ENCODE peak calls at places on chromosomes 1 and 21, in eight cellular contexts. F, P, L, R, U, D, G and W are unnamed samples.

GRCh38 chr1:95221306-95221705 is 12.7 kb upstream of the RWDD3 start:
- DNase-seq in L (no peak), U (no peak), R (peak; percentile 19), F (no peak), G (no peak), P (no peak), D (no peak), W (no peak)

GRCh38 chr1:31760901-31761470 is 3.2 kb downstream of the ADGRB2 start:
- DNase-seq in G (peak; percentile 17), U (peak; percentile 82), R (peak; percentile 87), F (peak; percentile 51), D (peak; percentile 51), P (peak; percentile 20), L (peak; percentile 83), W (no peak)

GRCh38 chr1:167643471-167643870 is 13.4 kb downstream of the RCSD1 start:
- DNase-seq in R (no peak), G (no peak), U (no peak), P (no peak), L (no peak), D (no peak), F (no peak), W (no peak)

GRCh38 chr1:163035791-163036249 is 33.3 kb upstream of the RGS4 start:
- DNase-seq in L (peak; percentile 63), U (no peak), P (peak; percentile 82), G (no peak), F (no peak), R (peak; percentile 94), D (no peak), W (peak; percentile 65)

GRCh38 chr1:93763981-93764750 is 82.5 kb upstream of the BCAR3 start:
- DNase-seq in D (no peak), F (no peak), P (no peak), U (no peak), R (no peak), G (no peak), L (no peak), W (no peak)

GRCh38 chr1:964691-965525 is 1.4 kb upstream of the PLEKHN1 start:
- DNase-seq in R (no peak), U (no peak), L (no peak), G (no peak), P (no peak), D (no peak), F (no peak), W (no peak)

GRCh38 chr21:44455524-44456206 is 355 bp downstream of the LRRC3 start:
- DNase-seq in R (peak; percentile 58), G (no peak), L (peak; percentile 48), D (no peak), P (no peak), F (peak; percentile 61), U (no peak), W (no peak)

GRCh38 chr1:198929961-198930599 is 291.2 kb downstream of the PTPRC start:
- DNase-seq in L (peak; percentile 55), F (no peak), U (no peak), D (no peak), P (no peak), R (peak; percentile 52), G (no peak), W (no peak)

GRCh38 chr1:39574646-39575045 is 1.9 kb downstream of the PABPC4 start:
- DNase-seq in G (no peak), U (no peak), F (no peak), D (no peak), L (peak; percentile 54), R (peak; percentile 28), P (no peak), W (no peak)

GRCh38 chr1:159879977-159880376 is 17.5 kb upstream of the VSIG8 start:
- DNase-seq in D (no peak), R (peak; percentile 52), L (peak; percentile 81), P (no peak), U (no peak), F (no peak), G (no peak), W (peak; percentile 46)

GRCh38 chr1:220701974-220702373 is 11.8 kb downstream of the C1orf115 start:
- DNase-seq in D (no peak), F (no peak), U (no peak), P (no peak), L (no peak), G (no peak), R (no peak), W (no peak)

GRCh38 chr1:155072531-155073289 is 5.9 kb upstream of the EFNA3 start:
- DNase-seq in D (no peak), L (no peak), R (no peak), F (no peak), G (no peak), U (no peak), P (no peak), W (no peak)

GRCh38 chr1:208524376-208524775 is 280.2 kb upstream of the PLXNA2 start:
- DNase-seq in R (no peak), U (no peak), P (no peak), G (no peak), D (no peak), L (no peak), F (no peak), W (no peak)

GRCh38 chr1:181858135-181858534 is 203.4 kb downstream of the ZNF648 start:
- DNase-seq in D (no peak), U (no peak), P (no peak), F (no peak), G (no peak), R (no peak), L (no peak), W (no peak)

GRCh38 chr1:170530972-170531757 is 801 bp upstream of the GORAB start:
- DNase-seq in L (peak; percentile 58), P (no peak), D (no peak), F (no peak), U (peak; percentile 67), R (no peak), G (no peak), W (no peak)

GRCh38 chr1:64440423-64440822 is 29.5 kb upstream of the CACHD1 start:
- DNase-seq in L (no peak), D (no peak), R (no peak), U (no peak), P (no peak), G (no peak), F (no peak), W (no peak)

GRCh38 chr21:35658242-35658641 is 402.1 kb downstream of the SETD4 start:
- DNase-seq in D (no peak), G (peak; percentile 7), L (peak; percentile 81), U (no peak), F (no peak), P (peak; percentile 70), R (peak; percentile 78), W (peak; percentile 71)

GRCh38 chr1:205774277-205775014 is 836 bp downstream of the RAB29 start:
- DNase-seq in F (no peak), L (peak; percentile 48), R (peak; percentile 11), G (no peak), P (no peak), D (peak; percentile 42), U (no peak), W (no peak)

GRCh38 chr1:41806472-41807155 is 112.1 kb downstream of the HIVEP3 start:
- DNase-seq in P (no peak), U (no peak), G (no peak), R (peak; percentile 58), F (no peak), L (no peak), D (peak; percentile 22), W (no peak)

GRCh38 chr1:201552941-201553341 is 14.0 kb downstream of the NAV1 start:
- DNase-seq in L (peak; percentile 60), P (no peak), D (no peak), R (peak; percentile 91), U (no peak), G (no peak), F (no peak), W (no peak)

GRCh38 chr21:36889401-36889800 is 77.1 kb downstream of the HLCS start:
- DNase-seq in P (no peak), D (no peak), U (peak; percentile 61), G (no peak), F (no peak), R (no peak), L (no peak), W (no peak)

GRCh38 chr1:223393275-223394214 is at the start of gene CCDC185:
- DNase-seq in L (peak; percentile 16), U (no peak), R (peak; percentile 27), F (no peak), G (no peak), D (no peak), P (no peak), W (no peak)

GRCh38 chr1:185795181-185795580 is 61.0 kb downstream of the HMCN1 start:
- DNase-seq in L (peak; percentile 71), F (no peak), D (no peak), R (no peak), U (no peak), G (no peak), P (no peak), W (peak; percentile 39)

GRCh38 chr1:101781437-101781836 is 215.3 kb downstream of the OLFM3 start:
- DNase-seq in F (no peak), G (no peak), R (no peak), U (no peak), P (no peak), D (no peak), L (no peak), W (no peak)

GRCh38 chr1:107648071-107648470 is 316.9 kb downstream of the VAV3 start:
- DNase-seq in D (no peak), F (no peak), R (peak; percentile 77), U (no peak), L (peak; percentile 79), G (no peak), P (no peak), W (peak; percentile 69)

GRCh38 chr1:154745286-154745731 is 124.8 kb downstream of the KCNN3 start:
- DNase-seq in R (no peak), F (peak; percentile 66), D (no peak), U (no peak), G (no peak), P (no peak), L (no peak), W (no peak)

GRCh38 chr21:34821717-34822116 is 152.9 kb downstream of the CLIC6 start:
- DNase-seq in L (no peak), D (no peak), G (no peak), P (no peak), U (no peak), F (no peak), R (no peak), W (no peak)

GRCh38 chr1:151680812-151681211 is 35.8 kb downstream of the CELF3 start:
- DNase-seq in P (peak; percentile 58), R (peak; percentile 71), G (no peak), U (no peak), F (no peak), L (peak; percentile 30), D (no peak), W (peak; percentile 38)